ENCODE peak calls at places on chromosomes 4 and X, in six cellular contexts. One of them, this sample, is unnamed.

GRCh38 chr4:67447873-67448272 is 97.4 kb downstream of the CENPC start:
- DNase-seq in fibroblast of the aortic adventitia: no peak
- DNase-seq in cardiac muscle cell: no peak
- DNase-seq in fibroblast of lung: no peak
- DNase-seq in heart left ventricle: no peak
- DNase-seq in pancreas: no peak
- DNase-seq in this sample: no peak

GRCh38 chr4:99653921-99654890 is 3.4 kb downstream of the C4orf54 start:
- DNase-seq in heart left ventricle: no peak
- DNase-seq in cardiac muscle cell: no peak
- DNase-seq in fibroblast of lung: no peak
- DNase-seq in pancreas: no peak
- DNase-seq in fibroblast of the aortic adventitia: no peak
- DNase-seq in this sample: no peak

GRCh38 chr4:178577933-178578332 is 1135.7 kb upstream of the AGA start:
- DNase-seq in heart left ventricle: no peak
- DNase-seq in fibroblast of lung: peak; percentile 27
- DNase-seq in pancreas: no peak
- DNase-seq in fibroblast of the aortic adventitia: no peak
- DNase-seq in cardiac muscle cell: peak; percentile 8
- DNase-seq in this sample: no peak

GRCh38 chr4:145034727-145035211 is 63.2 kb downstream of the ANAPC10 start:
- DNase-seq in heart left ventricle: no peak
- DNase-seq in pancreas: no peak
- DNase-seq in cardiac muscle cell: no peak
- DNase-seq in fibroblast of lung: peak; percentile 72
- DNase-seq in fibroblast of the aortic adventitia: peak; percentile 62
- DNase-seq in this sample: no peak

GRCh38 chrX:150506020-150506419 is 62.4 kb upstream of the MTM1 start:
- DNase-seq in pancreas: no peak
- DNase-seq in heart left ventricle: no peak
- DNase-seq in fibroblast of the aortic adventitia: no peak
- DNase-seq in fibroblast of lung: no peak
- DNase-seq in cardiac muscle cell: no peak
- DNase-seq in this sample: no peak

GRCh38 chrX:20211261-20211786 is 55.4 kb downstream of the RPS6KA3 start:
- DNase-seq in heart left ventricle: no peak
- DNase-seq in pancreas: no peak
- DNase-seq in fibroblast of the aortic adventitia: no peak
- DNase-seq in cardiac muscle cell: no peak
- DNase-seq in fibroblast of lung: no peak
- DNase-seq in this sample: no peak

GRCh38 chr4:7135389-7135746 is 57.0 kb upstream of the SORCS2 start:
- DNase-seq in cardiac muscle cell: no peak
- DNase-seq in fibroblast of the aortic adventitia: peak; percentile 35
- DNase-seq in heart left ventricle: no peak
- DNase-seq in fibroblast of lung: peak; percentile 68
- DNase-seq in pancreas: no peak
- DNase-seq in this sample: no peak

GRCh38 chr4:38177792-38178665 is 217.8 kb downstream of the PTTG2 start:
- DNase-seq in fibroblast of the aortic adventitia: peak; percentile 84
- DNase-seq in heart left ventricle: peak; percentile 90
- DNase-seq in fibroblast of lung: peak; percentile 71
- DNase-seq in pancreas: peak; percentile 86
- DNase-seq in cardiac muscle cell: no peak
- DNase-seq in this sample: no peak

GRCh38 chr4:63717384-63717783 is 691.9 kb downstream of the TECRL start:
- DNase-seq in fibroblast of the aortic adventitia: no peak
- DNase-seq in fibroblast of lung: no peak
- DNase-seq in pancreas: no peak
- DNase-seq in cardiac muscle cell: peak; percentile 11
- DNase-seq in heart left ventricle: no peak
- DNase-seq in this sample: no peak

GRCh38 chrX:78199851-78200250 is 60.4 kb upstream of the TAF9B start:
- DNase-seq in fibroblast of the aortic adventitia: peak; percentile 13
- DNase-seq in cardiac muscle cell: peak; percentile 3
- DNase-seq in fibroblast of lung: no peak
- DNase-seq in heart left ventricle: no peak
- DNase-seq in pancreas: no peak
- DNase-seq in this sample: no peak

GRCh38 chrX:31070057-31070468 is 1.8 kb downstream of the FTHL17 start:
- DNase-seq in cardiac muscle cell: no peak
- DNase-seq in fibroblast of the aortic adventitia: no peak
- DNase-seq in fibroblast of lung: no peak
- DNase-seq in heart left ventricle: no peak
- DNase-seq in pancreas: no peak
- DNase-seq in this sample: no peak

GRCh38 chrX:101415180-101416130 is 7.4 kb downstream of the HNRNPH2 start:
- DNase-seq in heart left ventricle: no peak
- DNase-seq in cardiac muscle cell: peak; percentile 60
- DNase-seq in fibroblast of lung: peak; percentile 87
- DNase-seq in pancreas: no peak
- DNase-seq in fibroblast of the aortic adventitia: peak; percentile 92
- DNase-seq in this sample: no peak

GRCh38 chr4:7051144-7051495 is 7.9 kb downstream of the TADA2B start:
- DNase-seq in pancreas: no peak
- DNase-seq in cardiac muscle cell: no peak
- DNase-seq in fibroblast of lung: no peak
- DNase-seq in heart left ventricle: peak; percentile 21
- DNase-seq in fibroblast of the aortic adventitia: no peak
- DNase-seq in this sample: no peak

GRCh38 chr4:4901877-4902276 is 42.4 kb downstream of the MSX1 start:
- DNase-seq in fibroblast of lung: no peak
- DNase-seq in cardiac muscle cell: no peak
- DNase-seq in pancreas: no peak
- DNase-seq in heart left ventricle: no peak
- DNase-seq in fibroblast of the aortic adventitia: no peak
- DNase-seq in this sample: no peak
- TF ChIP-seq CTCF in fibroblast of lung: no peak
- TF ChIP-seq CTCF in cardiac muscle cell: no peak
- TF ChIP-seq CTCF in pancreas: no peak
- TF ChIP-seq CTCF in heart left ventricle: no peak
- TF ChIP-seq CTCF in fibroblast of the aortic adventitia: peak; percentile 28
- TF ChIP-seq CTCF in this sample: peak; percentile 7

GRCh38 chr4:72496119-72496518 is 72.9 kb downstream of the ADAMTS3 start:
- DNase-seq in fibroblast of lung: no peak
- DNase-seq in cardiac muscle cell: no peak
- DNase-seq in heart left ventricle: no peak
- DNase-seq in pancreas: no peak
- DNase-seq in fibroblast of the aortic adventitia: peak; percentile 32
- DNase-seq in this sample: no peak
- TF ChIP-seq CTCF in fibroblast of lung: no peak
- TF ChIP-seq CTCF in cardiac muscle cell: peak; percentile 13
- TF ChIP-seq CTCF in heart left ventricle: no peak
- TF ChIP-seq CTCF in pancreas: no peak
- TF ChIP-seq CTCF in fibroblast of the aortic adventitia: peak; percentile 39
- TF ChIP-seq CTCF in this sample: no peak

DNA sequence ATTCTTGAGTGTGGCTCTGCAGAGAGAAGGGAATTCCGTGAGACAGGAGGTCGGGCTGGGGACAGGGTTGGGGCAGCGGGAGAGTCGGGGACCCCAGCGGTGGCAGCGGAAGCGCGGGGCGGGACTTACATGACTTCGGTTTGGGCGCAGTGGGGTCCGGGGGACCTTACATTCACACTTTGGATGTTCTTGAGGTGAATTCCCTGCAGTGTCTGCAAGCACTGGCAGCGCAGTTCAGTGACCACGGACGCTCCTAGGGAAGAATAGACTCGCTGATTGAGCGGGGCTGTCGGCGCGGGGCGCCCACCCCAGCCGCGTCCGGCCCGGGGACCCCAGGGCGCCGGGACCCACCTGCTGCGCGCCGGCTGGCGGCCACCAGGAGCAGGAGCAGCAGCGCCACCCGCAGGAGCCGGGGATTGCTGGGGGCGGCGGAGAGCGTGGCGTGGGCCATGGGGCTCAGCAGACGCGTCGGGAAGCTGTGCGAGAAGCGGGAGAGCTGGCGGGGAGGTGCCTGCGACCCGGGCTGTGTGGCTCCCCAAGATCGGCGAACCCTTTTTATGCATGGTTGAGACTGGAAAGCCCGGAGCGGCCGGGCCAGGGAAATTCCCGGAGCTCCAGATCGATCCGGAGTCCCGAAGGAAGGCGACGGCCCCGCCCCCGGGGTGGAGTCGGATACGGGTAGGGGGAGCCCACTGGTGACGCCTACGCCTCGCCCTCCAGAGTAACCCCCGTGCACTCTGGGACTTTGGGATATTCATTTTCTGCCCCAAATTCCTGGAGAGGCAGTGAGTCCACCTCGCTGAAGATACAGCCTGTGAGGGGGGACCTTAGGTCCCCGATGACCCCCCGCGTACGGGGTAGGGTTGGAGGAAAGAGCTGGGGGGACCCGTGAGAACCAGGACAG is at the start of gene CXCL3:
- DNase-seq in heart left ventricle: peak; percentile 68
- DNase-seq in pancreas: peak; percentile 73
- DNase-seq in cardiac muscle cell: peak; percentile 73
- DNase-seq in fibroblast of the aortic adventitia: peak; percentile 74
- DNase-seq in fibroblast of lung: peak; percentile 72
- DNase-seq in this sample: peak; percentile 23
- TF ChIP-seq CTCF in heart left ventricle: peak; percentile 51
- TF ChIP-seq CTCF in pancreas: no peak
- TF ChIP-seq CTCF in cardiac muscle cell: peak; percentile 29
- TF ChIP-seq CTCF in fibroblast of the aortic adventitia: peak; percentile 24
- TF ChIP-seq CTCF in fibroblast of lung: no peak
- TF ChIP-seq CTCF in this sample: peak; percentile 26

DNA sequence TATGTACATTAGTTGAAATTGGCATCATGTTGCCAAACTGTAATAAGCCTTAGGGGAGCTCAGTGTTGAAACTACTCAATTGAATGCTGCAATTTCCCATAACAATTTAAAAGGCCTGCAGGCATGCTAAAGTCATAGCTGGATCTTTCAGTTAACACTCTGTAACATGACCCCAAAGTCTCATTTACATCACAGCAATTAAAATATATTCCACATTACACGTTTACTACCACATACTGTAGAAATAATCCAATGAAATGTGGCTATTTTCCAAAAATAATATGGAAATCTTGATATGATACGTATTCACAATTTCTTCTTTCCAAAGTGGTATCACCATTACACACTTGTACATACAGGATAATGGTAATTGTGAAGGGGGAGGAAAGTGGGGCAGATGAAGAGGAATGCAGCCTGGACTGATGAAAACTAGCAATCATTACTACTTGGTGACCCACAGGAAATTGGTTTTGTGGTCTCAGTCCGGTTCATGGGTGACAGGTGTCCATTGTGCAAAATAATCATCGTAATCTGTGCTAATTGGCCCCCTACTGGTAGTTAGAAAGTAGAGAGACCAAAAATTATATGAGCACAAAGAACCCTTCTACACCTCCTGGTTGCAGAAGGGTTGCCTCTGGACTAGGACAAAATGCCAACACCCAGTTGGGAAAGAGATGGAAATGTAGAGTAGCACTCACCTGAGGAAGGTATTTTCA is 63.7 kb downstream of the TENM3 start:
- DNase-seq in cardiac muscle cell: no peak
- DNase-seq in fibroblast of the aortic adventitia: no peak
- DNase-seq in fibroblast of lung: peak; percentile 44
- DNase-seq in pancreas: no peak
- DNase-seq in heart left ventricle: no peak
- DNase-seq in this sample: no peak
- TF ChIP-seq CTCF in cardiac muscle cell: peak; percentile 36
- TF ChIP-seq CTCF in fibroblast of the aortic adventitia: no peak
- TF ChIP-seq CTCF in fibroblast of lung: no peak
- TF ChIP-seq CTCF in pancreas: no peak
- TF ChIP-seq CTCF in heart left ventricle: no peak
- TF ChIP-seq CTCF in this sample: peak; percentile 13

GRCh38 chr4:143329985-143330384 is 6.7 kb upstream of the GAB1 start:
- DNase-seq in heart left ventricle: no peak
- DNase-seq in pancreas: no peak
- DNase-seq in cardiac muscle cell: no peak
- DNase-seq in fibroblast of the aortic adventitia: no peak
- DNase-seq in fibroblast of lung: no peak
- DNase-seq in this sample: no peak
- TF ChIP-seq CTCF in heart left ventricle: no peak
- TF ChIP-seq CTCF in pancreas: no peak
- TF ChIP-seq CTCF in cardiac muscle cell: no peak
- TF ChIP-seq CTCF in fibroblast of the aortic adventitia: no peak
- TF ChIP-seq CTCF in fibroblast of lung: no peak
- TF ChIP-seq CTCF in this sample: peak; percentile 3

DNA sequence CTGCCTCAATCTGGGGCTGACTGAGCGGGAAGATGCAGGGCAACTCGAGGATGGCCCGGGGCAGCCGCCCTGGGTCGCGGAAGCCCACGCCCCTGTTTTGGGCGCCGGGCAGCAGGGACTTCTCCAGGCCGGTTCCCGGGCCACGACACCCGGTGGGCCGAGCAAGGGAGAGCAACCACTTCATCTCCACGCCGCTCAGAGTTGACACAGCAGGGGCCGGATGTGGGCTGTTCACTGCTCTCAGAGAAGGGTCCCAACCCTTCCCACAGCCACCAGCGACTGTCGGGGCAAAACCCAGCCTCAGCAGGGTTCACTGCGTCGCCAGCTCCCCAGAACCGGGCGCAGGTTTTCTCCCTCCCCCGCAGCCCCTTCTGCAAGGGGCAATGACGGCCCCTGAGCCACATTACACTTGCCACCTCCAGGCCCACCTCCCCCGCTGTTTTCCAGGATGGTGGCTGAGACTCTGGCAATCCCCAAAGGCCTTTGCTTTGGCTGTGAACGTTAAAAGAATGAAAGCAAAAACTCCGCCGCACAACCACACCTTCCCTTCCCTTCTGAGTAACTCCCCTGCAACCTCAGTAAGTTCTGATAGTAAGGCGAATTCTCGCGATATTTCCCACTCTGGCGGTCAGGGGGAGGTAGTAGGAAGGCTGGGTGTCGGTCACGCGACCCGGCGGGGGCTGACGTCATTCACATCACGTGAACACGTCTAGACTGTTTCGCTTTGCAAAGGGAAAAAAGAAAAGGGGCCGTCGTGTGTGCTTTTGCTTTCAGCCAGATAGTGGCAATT is 718 bp upstream of the CAMK2D start:
- DNase-seq in heart left ventricle: peak; percentile 100
- DNase-seq in cardiac muscle cell: peak; percentile 100
- DNase-seq in pancreas: peak; percentile 99
- DNase-seq in fibroblast of the aortic adventitia: peak; percentile 100
- DNase-seq in fibroblast of lung: peak; percentile 100
- DNase-seq in this sample: peak; percentile 61
- TF ChIP-seq CTCF in heart left ventricle: peak; percentile 12
- TF ChIP-seq CTCF in cardiac muscle cell: no peak
- TF ChIP-seq CTCF in pancreas: no peak
- TF ChIP-seq CTCF in fibroblast of the aortic adventitia: peak; percentile 9
- TF ChIP-seq CTCF in fibroblast of lung: no peak
- TF ChIP-seq CTCF in this sample: no peak

GRCh38 chr4:153142700-153143438 is 61.4 kb upstream of the TRIM2 start:
- DNase-seq in cardiac muscle cell: peak; percentile 79
- DNase-seq in pancreas: peak; percentile 67
- DNase-seq in heart left ventricle: peak; percentile 71
- DNase-seq in fibroblast of lung: peak; percentile 83
- DNase-seq in fibroblast of the aortic adventitia: peak; percentile 85
- DNase-seq in this sample: peak; percentile 41
- TF ChIP-seq CTCF in cardiac muscle cell: peak; percentile 87
- TF ChIP-seq CTCF in pancreas: peak; percentile 69
- TF ChIP-seq CTCF in heart left ventricle: peak; percentile 78
- TF ChIP-seq CTCF in fibroblast of lung: peak; percentile 92
- TF ChIP-seq CTCF in fibroblast of the aortic adventitia: peak; percentile 88
- TF ChIP-seq CTCF in this sample: peak; percentile 93